ENCODE peak calls at places on chromosome 11, in seven cellular contexts. Z, X, Q, I, O, N and G are unnamed samples.

GRCh38 chr11:116981216-116981887 is 116.9 kb downstream of the SIK3 start:
- DNase-seq in Q (no peak), I (no peak), O (no peak), N (no peak), Z (no peak), X (no peak), G (peak; percentile 38)

GRCh38 chr11:3050386-3051325 is 6.6 kb downstream of the CARS1 start:
- DNase-seq in N (no peak), O (no peak), X (no peak), Z (peak; percentile 15), Q (no peak), I (no peak), G (no peak)

GRCh38 chr11:60265373-60266214 is 14.9 kb upstream of the MS4A4A start:
- DNase-seq in N (no peak), X (no peak), Z (no peak), O (peak; percentile 9), I (peak; percentile 2), Q (no peak), G (peak; percentile 40)

GRCh38 chr11:6611092-6612007 is 666 bp downstream of the TAF10 start:
- DNase-seq in Q (no peak), X (peak; percentile 36), I (no peak), O (no peak), Z (no peak), N (peak; percentile 43), G (no peak)

GRCh38 chr11:122756417-122756816 is 81.9 kb upstream of the CRTAM start:
- DNase-seq in I (no peak), Z (peak; percentile 59), Q (no peak), X (peak; percentile 26), O (no peak), N (no peak), G (peak; percentile 81)

GRCh38 chr11:9280655-9281301 is 15.6 kb upstream of the DENND5A start:
- DNase-seq in O (peak; percentile 69), X (peak; percentile 10), I (peak; percentile 16), N (no peak), Q (no peak), Z (no peak), G (peak; percentile 29)

GRCh38 chr11:2163428-2163978 is 2.5 kb upstream of the INS start:
- DNase-seq in I (no peak), N (no peak), X (no peak), O (no peak), Q (no peak), Z (no peak), G (no peak)

GRCh38 chr11:47467372-47467771 is 18.4 kb upstream of the RAPSN start:
- DNase-seq in X (no peak), Q (no peak), O (peak; percentile 20), N (no peak), Z (no peak), I (peak; percentile 54), G (no peak)

GRCh38 chr11:31557991-31558390 is 48.4 kb downstream of the ELP4 start:
- DNase-seq in Q (peak; percentile 32), I (no peak), N (no peak), Z (no peak), X (no peak), O (no peak), G (no peak)

GRCh38 chr11:76007179-76007578 is 192.2 kb downstream of the UVRAG start:
- DNase-seq in N (peak; percentile 22), X (no peak), I (no peak), O (no peak), Z (no peak), Q (no peak), G (no peak)

GRCh38 chr11:64251986-64252837 is 882 bp downstream of the PLCB3 start:
- DNase-seq in X (no peak), I (no peak), O (peak; percentile 58), N (peak; percentile 59), Q (no peak), Z (peak; percentile 66), G (no peak)

GRCh38 chr11:69539416-69540117 is 58.1 kb downstream of the LINC01488 start:
- DNase-seq in O (no peak), Q (no peak), I (no peak), Z (peak; percentile 66), N (no peak), X (no peak), G (peak; percentile 9)

GRCh38 chr11:19746081-19746480 is 33.4 kb downstream of the NAV2 start:
- DNase-seq in X (no peak), Z (no peak), O (no peak), I (no peak), N (no peak), Q (no peak), G (no peak)

GRCh38 chr11:101470881-101471535 is 112.8 kb downstream of the TRPC6 start:
- DNase-seq in N (peak; percentile 49), X (no peak), Q (no peak), Z (no peak), O (no peak), I (no peak), G (no peak)

GRCh38 chr11:58133329-58134076 is 8.2 kb upstream of the OR9I1 start:
- DNase-seq in Q (no peak), N (peak; percentile 11), I (no peak), X (no peak), O (no peak), Z (no peak), G (no peak)

GRCh38 chr11:15816996-15817395 is 539.4 kb downstream of the SOX6 start:
- DNase-seq in Z (no peak), I (no peak), O (no peak), N (no peak), X (no peak), Q (no peak), G (no peak)